ENCODE peak calls at places on chromosomes 3 and 15, in nine cellular contexts. C is suprapubic skin, G is endothelial cell of umbilical vein, B is RWPE1, U is thoracic aorta, N is GM12878, T is colonic mucosa, S is PC-9, X is progenitor cell of endocrine pancreas. Y is an unnamed sample.

GRCh38 chr15:62449638-62450037 is 284.6 kb upstream of the C2CD4B start:
- DNase-seq in T (no peak), X (no peak), N (no peak), B (no peak), S (no peak), G (no peak), U (no peak), C (no peak), Y (no peak)

GRCh38 chr3:41267975-41268640 is 68.8 kb downstream of the CTNNB1 start:
- DNase-seq in B (peak; percentile 88), S (peak; percentile 93), N (no peak), T (no peak), C (no peak), U (no peak), G (peak; percentile 61), X (no peak), Y (no peak)

GRCh38 chr3:188031106-188031505 is 122.9 kb upstream of the LPP start:
- DNase-seq in C (no peak), X (no peak), G (no peak), B (no peak), N (no peak), U (no peak), S (no peak), T (no peak), Y (no peak)

GRCh38 chr3:80769683-80770082 is 991.8 kb downstream of the GBE1 start:
- DNase-seq in B (no peak), T (no peak), U (no peak), G (no peak), X (no peak), S (no peak), C (no peak), N (no peak), Y (no peak)

GRCh38 chr3:48881006-48881405 is 17.7 kb downstream of the SLC25A20 start:
- DNase-seq in N (no peak), C (no peak), U (no peak), X (no peak), G (no peak), S (no peak), B (no peak), T (no peak), Y (no peak)

GRCh38 chr3:176927985-176928931 is 269.0 kb downstream of the TBL1XR1 start:
- DNase-seq in S (no peak), C (no peak), N (no peak), X (no peak), B (no peak), G (no peak), T (no peak), U (no peak), Y (no peak)

GRCh38 chr3:79973917-79974595 is 206.3 kb upstream of the ROBO1 start:
- DNase-seq in X (no peak), C (no peak), T (no peak), U (no peak), B (no peak), N (no peak), S (no peak), G (no peak), Y (no peak)

GRCh38 chr15:86036243-86036642 is 43.4 kb upstream of the AGBL1 start:
- DNase-seq in X (no peak), T (no peak), B (no peak), C (no peak), S (no peak), U (no peak), N (no peak), G (no peak), Y (no peak)

GRCh38 chr3:111979689-111980025 is 831 bp downstream of the ABHD10 start:
- DNase-seq in B (no peak), G (no peak), C (no peak), X (no peak), T (no peak), S (no peak), N (no peak), U (no peak), Y (no peak)

GRCh38 chr15:58148633-58149032 is 10.5 kb downstream of the AQP9 start:
- DNase-seq in C (no peak), S (no peak), U (no peak), G (no peak), N (no peak), X (no peak), T (no peak), B (no peak), Y (no peak)

GRCh38 chr3:160583451-160583850 is 18.1 kb upstream of the KPNA4 start:
- DNase-seq in T (no peak), G (no peak), N (no peak), U (no peak), C (no peak), S (no peak), X (no peak), B (no peak), Y (no peak)

GRCh38 chr3:6180171-6180570 is 680.7 kb upstream of the GRM7 start:
- DNase-seq in B (no peak), S (no peak), C (no peak), X (no peak), G (no peak), T (no peak), N (no peak), U (no peak), Y (no peak)

GRCh38 chr3:162224736-162225135 is 728.1 kb downstream of the OTOL1 start:
- DNase-seq in B (no peak), S (no peak), G (no peak), N (no peak), C (no peak), T (no peak), U (no peak), X (no peak), Y (no peak)

GRCh38 chr3:67239362-67239761 is 241.3 kb downstream of the KBTBD8 start:
- DNase-seq in X (no peak), C (no peak), N (no peak), S (no peak), B (no peak), T (no peak), G (no peak), U (no peak), Y (no peak)

GRCh38 chr3:160635213-160635612 is 41.7 kb upstream of the ARL14 start:
- DNase-seq in X (no peak), B (no peak), N (no peak), T (no peak), G (no peak), S (no peak), C (no peak), U (no peak), Y (no peak)

GRCh38 chr15:69760890-69761568 is 308.4 kb downstream of the RPLP1 start:
- DNase-seq in G (peak; percentile 97), T (peak; percentile 27), U (peak; percentile 73), B (peak; percentile 97), C (peak; percentile 77), S (peak; percentile 95), X (no peak), N (peak; percentile 62), Y (no peak)

GRCh38 chr3:24196526-24196925 is 251.4 kb downstream of the NR1D2 start:
- DNase-seq in G (no peak), S (no peak), N (no peak), U (no peak), B (no peak), T (no peak), X (no peak), C (no peak), Y (no peak)

GRCh38 chr15:27028836-27029482 is 58.0 kb downstream of the GABRG3 start:
- DNase-seq in B (no peak), U (no peak), T (no peak), G (no peak), S (no peak), C (no peak), X (no peak), N (no peak), Y (no peak)

DNA sequence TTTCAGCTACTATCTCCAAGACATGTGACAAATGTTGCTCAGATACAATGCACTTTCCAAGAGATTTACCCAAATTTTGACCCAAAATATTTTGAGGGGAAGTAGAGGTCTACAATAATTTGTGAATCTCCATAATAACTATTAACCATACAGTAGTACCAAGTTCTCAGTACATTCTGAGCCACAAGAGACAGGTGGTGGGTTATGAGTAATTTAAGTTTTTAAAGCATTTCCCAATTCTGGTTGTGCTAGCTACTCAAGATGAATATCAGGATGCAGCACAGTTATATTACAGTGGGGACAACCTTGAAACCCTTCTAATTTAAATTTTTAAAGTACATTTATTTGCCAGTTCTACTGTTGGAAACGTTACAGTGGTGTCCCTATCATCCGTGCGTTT is 92.2 kb upstream of the MITF start:
- DNase-seq in B (no peak), N (no peak), X (no peak), S (no peak), U (no peak), C (no peak), G (no peak), T (no peak), Y (no peak)
- TF ChIP-seq CTCF in B (no peak), N (no peak), X (no peak), S (no peak), U (no peak), C (no peak), G (no peak), T (no peak), Y (no peak)

GRCh38 chr3:64316971-64317370 is 91.7 kb upstream of the PRICKLE2 start:
- DNase-seq in C (no peak), G (no peak), U (no peak), X (no peak), N (no peak), B (peak; percentile 6), T (no peak), S (no peak), Y (no peak)

GRCh38 chr3:64318670-64319271 is 93.5 kb upstream of the PRICKLE2 start:
- DNase-seq in N (no peak), T (no peak), S (no peak), C (no peak), B (no peak), G (no peak), X (no peak), U (no peak), Y (no peak)

GRCh38 chr3:64318001-64318400 is 92.7 kb upstream of the PRICKLE2 start:
- DNase-seq in B (no peak), S (no peak), G (no peak), T (no peak), X (no peak), N (no peak), U (no peak), C (no peak), Y (no peak)

GRCh38 chr3:64321747-64322146 is 96.5 kb upstream of the PRICKLE2 start:
- DNase-seq in X (no peak), S (peak; percentile 52), U (no peak), N (no peak), G (no peak), C (no peak), T (no peak), B (peak; percentile 39), Y (no peak)

GRCh38 chr3:64319391-64319790 is 94.1 kb upstream of the PRICKLE2 start:
- DNase-seq in U (no peak), C (no peak), N (no peak), S (no peak), G (no peak), B (no peak), T (no peak), X (no peak), Y (no peak)
- TF ChIP-seq CTCF in U (no peak), C (no peak), N (no peak), S (no peak), G (no peak), B (no peak), T (no peak), X (peak; percentile 17), Y (no peak)

GRCh38 chr3:852033-852432 is 240.8 kb upstream of the CNTN6 start:
- DNase-seq in G (no peak), N (no peak), C (no peak), T (no peak), S (no peak), U (no peak), X (no peak), B (no peak), Y (no peak)
- TF ChIP-seq CTCF in G (no peak), N (peak; percentile 47), C (no peak), T (no peak), S (no peak), U (no peak), X (no peak), B (no peak), Y (no peak)

GRCh38 chr3:179563298-179563934 is 690 bp downstream of the ACTL6A start:
- DNase-seq in N (peak; percentile 13), X (peak; percentile 69), T (peak; percentile 61), S (peak; percentile 82), C (peak; percentile 85), U (peak; percentile 15), B (peak; percentile 77), G (peak; percentile 75), Y (peak; percentile 77)
- TF ChIP-seq CTCF in N (peak; percentile 26), X (peak; percentile 59), T (peak; percentile 57), S (peak; percentile 64), C (peak; percentile 41), U (peak; percentile 71), B (peak; percentile 54), G (peak; percentile 71), Y (peak; percentile 74)

Y was measured in type B pancreatic cell.